ENCODE peak calls at places on chromosomes 4 and X, in four cellular contexts. N is cardiac muscle cell, Y is GM23338, W is adrenal gland. B is an unnamed sample.

GRCh38 chr4:10417720-10418119 is 39.5 kb downstream of the ZNF518B start:
- DNase-seq in N (no peak), Y (no peak), W (no peak), B (no peak)

GRCh38 chr4:173328236-173328901 is 5.8 kb downstream of the HMGB2 start:
- DNase-seq in W (no peak), N (no peak), Y (no peak), B (no peak)

GRCh38 chrX:118189628-118190027 is 73.0 kb upstream of the KLHL13 start:
- DNase-seq in Y (peak; percentile 11), W (no peak), N (no peak), B (no peak)

GRCh38 chr4:48103483-48104139 is 30.4 kb downstream of the TXK start:
- DNase-seq in N (no peak), W (no peak), Y (no peak), B (no peak)

GRCh38 chrX:93932471-93933220 is 258.6 kb downstream of the FAM133A start:
- DNase-seq in N (no peak), W (no peak), Y (no peak), B (no peak)

GRCh38 chrX:31658360-31658759 is 586.5 kb upstream of the FTHL17 start:
- DNase-seq in W (no peak), N (peak; percentile 49), Y (peak; percentile 24), B (no peak)

GRCh38 chr4:16029329-16029728 is 54.5 kb downstream of the PROM1 start:
- DNase-seq in N (peak; percentile 61), Y (peak; percentile 61), W (no peak), B (no peak)

GRCh38 chrX:1368385-1368698 is 23.6 kb downstream of the SLC25A6 start:
- DNase-seq in N (no peak), W (no peak), Y (no peak), B (no peak)

GRCh38 chrX:43333543-43333942 is 322.6 kb upstream of the MAOA start:
- DNase-seq in Y (peak; percentile 30), W (no peak), N (peak; percentile 1), B (no peak)

GRCh38 chrX:3678287-3678686 is 35.2 kb downstream of the PRKX start:
- DNase-seq in Y (no peak), N (no peak), W (no peak), B (no peak)

GRCh38 chr4:80367737-80368136 is 32.2 kb downstream of the CFAP299 start:
- DNase-seq in Y (no peak), W (no peak), N (no peak), B (no peak)

GRCh38 chr4:125849869-125850268 is 535.1 kb downstream of the FAT4 start:
- DNase-seq in N (peak; percentile 56), Y (no peak), W (no peak), B (no peak)

GRCh38 chr4:18057821-18058533 is 36.4 kb upstream of the LCORL start:
- DNase-seq in Y (no peak), W (no peak), N (no peak), B (no peak)

GRCh38 chr4:27046851-27047250 is 186.2 kb downstream of the STIM2 start:
- DNase-seq in Y (no peak), N (no peak), W (no peak), B (no peak)

GRCh38 chr4:27042411-27042810 is 181.8 kb downstream of the STIM2 start:
- DNase-seq in Y (no peak), N (no peak), W (no peak), B (no peak)

GRCh38 chr4:27040351-27040750 is 179.7 kb downstream of the STIM2 start:
- DNase-seq in N (no peak), Y (no peak), W (no peak), B (no peak)

GRCh38 chr4:27048350-27049100 is 187.9 kb downstream of the STIM2 start:
- DNase-seq in Y (peak; percentile 51), W (no peak), N (peak; percentile 36), B (no peak)

GRCh38 chr4:27043200-27043599 is 182.6 kb downstream of the STIM2 start:
- DNase-seq in Y (no peak), N (no peak), W (no peak), B (no peak)
- H3K4me3 ChIP-seq in Y (no peak overlapping the region), N (no peak overlapping the region), W (no peak overlapping the region), B (no peak overlapping the region)

DNA sequence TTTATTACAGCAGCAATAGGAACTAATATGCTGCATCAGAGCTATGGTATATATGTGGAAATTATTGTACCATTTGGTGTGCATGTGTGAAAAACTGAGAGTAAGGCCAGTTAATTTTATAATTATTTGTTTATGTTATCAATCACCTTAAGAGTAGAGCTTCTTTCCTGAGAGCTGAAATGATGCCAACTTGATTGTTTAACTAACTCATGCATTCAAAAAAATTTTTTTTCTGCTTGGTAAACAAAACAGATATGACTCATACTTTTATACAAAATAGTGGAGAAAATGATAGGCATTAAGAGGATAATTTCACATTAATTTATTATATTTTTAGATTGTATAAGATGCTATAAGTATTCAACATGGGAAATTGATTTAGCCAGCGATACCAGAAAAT is 622.7 kb downstream of the RAPGEF2 start:
- DNase-seq in W (no peak), N (no peak), Y (no peak), B (no peak)
- H3K27ac ChIP-seq in W (no peak overlapping the region), N (no peak overlapping the region), Y (no peak overlapping the region), B (no peak overlapping the region)

GRCh38 chr4:88062311-88062710 is 54.9 kb downstream of the PKD2 start:
- DNase-seq in W (no peak), N (no peak), Y (no peak), B (no peak)
- TF ChIP-seq CTCF in W (no peak), N (no peak), Y (no peak), B (no peak)

GRCh38 chr4:32425243-32425642 is 1705.1 kb downstream of the PCDH7 start:
- DNase-seq in Y (no peak), W (no peak), N (no peak), B (no peak)

GRCh38 chr4:32429151-32429550 is 1709.0 kb downstream of the PCDH7 start:
- DNase-seq in W (no peak), N (peak; percentile 36), Y (no peak), B (no peak)

DNA sequence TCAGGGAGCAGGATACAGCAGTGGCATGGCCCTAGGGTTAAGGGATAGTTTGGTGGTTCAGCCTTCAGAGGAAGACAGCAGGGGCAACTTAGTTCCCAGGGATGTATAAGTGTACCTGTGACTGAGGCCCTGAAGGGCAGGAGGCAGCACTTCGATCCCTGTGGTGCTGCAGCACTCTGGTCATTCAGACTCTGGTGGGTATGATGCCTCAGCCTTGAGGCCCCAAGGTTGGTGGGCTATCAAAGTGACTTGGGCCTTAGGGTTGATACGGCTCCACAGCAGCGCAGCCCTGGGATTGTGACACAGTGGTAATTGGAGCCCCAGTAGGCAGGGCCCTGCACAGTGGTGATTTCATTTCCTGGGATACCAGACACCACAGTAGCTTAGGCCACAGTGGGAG is 1703.1 kb downstream of the PCDH7 start:
- DNase-seq in Y (no peak), W (no peak), N (no peak), B (no peak)
- H3K4me3 ChIP-seq in Y (no peak overlapping the region), W (no peak overlapping the region), N (no peak overlapping the region), B (no peak overlapping the region)

GRCh38 chr4:7873881-7874280 is 65.8 kb downstream of the AFAP1 start:
- DNase-seq in Y (no peak), W (no peak), N (no peak), B (no peak)

GRCh38 chr4:7878323-7878722 is 61.3 kb downstream of the AFAP1 start:
- DNase-seq in W (no peak), N (no peak), Y (no peak), B (no peak)

GRCh38 chr4:7877131-7877530 is 62.5 kb downstream of the AFAP1 start:
- DNase-seq in W (no peak), N (no peak), Y (no peak), B (no peak)

GRCh38 chr4:7874838-7875237 is 64.8 kb downstream of the AFAP1 start:
- DNase-seq in Y (no peak), W (no peak), N (no peak), B (no peak)

GRCh38 chr4:7876096-7876993 is 63.3 kb downstream of the AFAP1 start:
- DNase-seq in Y (peak; percentile 58), N (peak; percentile 63), W (no peak), B (no peak)
- H3K27ac ChIP-seq in Y (no peak overlapping the region), N (peak overlapping the region; percentile 52), W (no peak overlapping the region), B (no peak overlapping the region)

GRCh38 chr4:41865981-41866798 is 69.0 kb upstream of the TMEM33 start:
- DNase-seq in N (no peak), Y (peak; percentile 58), W (no peak), B (no peak)

GRCh38 chr4:41865306-41865980 is 69.8 kb upstream of the TMEM33 start:
- DNase-seq in N (peak; percentile 43), W (no peak), Y (peak; percentile 69), B (no peak)

DNA sequence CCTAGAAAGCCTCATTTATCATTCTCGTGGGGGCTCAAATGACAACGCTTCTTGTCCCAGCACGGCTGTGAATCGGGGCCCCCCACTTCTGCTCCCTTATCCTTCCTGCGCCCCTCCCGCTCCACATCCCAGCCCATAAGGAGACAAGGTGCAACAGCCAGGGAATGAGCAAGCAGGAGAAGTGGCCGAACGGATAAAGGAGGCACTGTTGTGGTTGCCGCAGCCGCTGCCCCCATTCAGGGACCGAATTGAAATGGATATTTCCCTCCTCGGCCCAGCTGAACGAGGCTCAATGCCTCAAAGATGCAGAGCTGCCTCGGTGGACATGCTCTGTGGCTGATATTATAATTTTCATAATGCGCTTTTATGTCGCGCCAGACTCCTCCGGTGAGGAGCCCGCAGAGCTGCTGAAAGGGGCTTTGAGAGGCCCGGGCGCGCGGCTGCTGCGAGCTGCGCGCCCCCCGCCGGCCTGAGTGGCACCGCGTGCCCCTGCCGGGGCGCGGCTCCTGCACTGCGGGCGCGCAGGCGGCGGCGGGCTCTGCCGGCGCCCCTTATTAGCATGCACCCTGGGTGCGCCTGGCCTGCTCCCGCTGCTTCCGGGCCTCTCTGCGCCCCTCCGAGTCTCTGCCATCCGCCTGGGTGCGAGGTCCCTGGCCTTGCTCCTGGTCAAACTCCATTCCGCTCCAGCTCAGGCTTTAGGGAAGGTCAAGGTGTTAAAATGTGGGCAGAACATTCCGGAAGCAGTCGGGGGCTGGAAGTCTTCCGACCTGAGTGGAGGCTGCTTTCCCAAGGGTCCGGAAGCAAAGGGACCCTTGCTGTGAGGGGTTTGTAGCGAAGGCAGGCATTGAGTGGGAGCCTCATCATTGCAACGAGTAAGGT is 68.2 kb upstream of the TMEM33 start:
- DNase-seq in W (no peak), Y (peak; percentile 70), N (no peak), B (no peak)
- TF ChIP-seq CTCF in W (no peak), Y (no peak), N (no peak), B (no peak)

DNA sequence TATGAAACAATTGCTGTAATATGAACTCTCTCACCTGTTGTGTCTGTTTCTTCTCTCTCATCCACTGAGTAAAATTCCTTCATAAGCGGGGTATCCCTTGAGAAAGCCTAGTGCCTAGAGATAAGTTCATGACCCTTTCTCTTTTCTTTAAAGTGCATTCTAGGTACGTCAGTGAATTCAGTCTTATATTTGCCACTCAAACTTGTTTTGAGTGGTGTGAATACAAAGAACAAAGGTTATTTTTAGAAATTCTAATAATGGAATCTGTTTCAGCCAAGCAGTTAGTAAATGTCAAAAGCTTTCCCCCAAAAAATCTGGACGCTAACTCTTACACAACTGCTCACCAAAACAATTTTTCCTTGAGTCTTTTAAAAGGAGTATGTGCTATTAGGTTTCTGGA is 112.1 kb downstream of the VEGFC start:
- DNase-seq in W (no peak), N (no peak), Y (no peak), B (no peak)
- H3K4me3 ChIP-seq in W (no peak overlapping the region), N (no peak overlapping the region), Y (no peak overlapping the region), B (no peak overlapping the region)

DNA sequence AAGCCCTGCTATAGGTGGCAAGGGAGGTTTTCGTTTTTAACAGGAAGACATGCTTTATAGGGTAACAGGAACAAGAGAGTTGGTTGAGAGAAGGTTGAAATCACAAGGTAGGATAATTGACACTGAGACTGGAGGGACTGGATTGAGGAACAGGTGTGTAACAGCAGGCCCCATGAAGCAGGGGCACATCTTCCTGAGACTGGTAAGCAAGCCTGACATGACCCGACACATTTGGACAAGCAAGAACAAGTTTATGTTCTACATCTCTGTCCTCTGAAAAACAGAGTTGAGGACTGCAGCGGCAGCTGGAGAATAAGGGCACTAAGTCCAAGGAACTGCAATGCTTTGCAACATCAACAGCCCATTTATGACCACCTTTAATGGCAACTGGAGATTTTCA is 5.2 kb downstream of the RPS4X start:
- DNase-seq in N (no peak), W (no peak), Y (no peak), B (no peak)
- H3K27ac ChIP-seq in N (no peak overlapping the region), W (no peak overlapping the region), Y (no peak overlapping the region), B (no peak overlapping the region)

B was measured in ovary.